ENCODE peak calls at places on chromosomes 3 and 15, in seven cellular contexts. O is NCI-H1092; X is gastrocnemius medialis; M is natural killer cell treated with Interleukin-12 subunit alpha and Interleukin-12 subunit beta and Interleukin-15 and Interleukin-18, amount 100 ng/mL, for 72 hours; T is stomach; F is erythroblast; W is neural crest cell. Z is an unnamed sample.

GRCh38 chr3:55426486-55426885 is 60.6 kb downstream of the WNT5A start:
- DNase-seq in M (no peak), X (no peak), W (no peak), O (no peak), F (no peak), T (no peak), Z (no peak)

GRCh38 chr15:23687143-23687470 is at the start of gene NDN:
- DNase-seq in F (no peak), T (peak; percentile 43), X (no peak), O (no peak), M (no peak), W (peak; percentile 50), Z (no peak)

GRCh38 chr3:29527251-29527650 is 246.4 kb downstream of the RBMS3 start:
- DNase-seq in O (no peak), M (no peak), F (no peak), W (no peak), X (no peak), T (no peak), Z (no peak)

GRCh38 chr15:74725241-74725774 is at the start of gene CYP1A1:
- DNase-seq in T (peak; percentile 61), W (peak; percentile 32), M (no peak), X (no peak), F (no peak), O (no peak), Z (peak; percentile 45)

GRCh38 chr3:157134620-157135191 is 25.2 kb downstream of the CCNL1 start:
- DNase-seq in F (no peak), T (peak; percentile 83), X (peak; percentile 36), O (no peak), M (no peak), W (no peak), Z (no peak)

GRCh38 chr3:177106184-177106583 is 91.1 kb downstream of the TBL1XR1 start:
- DNase-seq in O (no peak), T (no peak), F (no peak), M (no peak), W (no peak), X (no peak), Z (no peak)

GRCh38 chr15:101092186-101092866 is 159.5 kb downstream of the CHSY1 start:
- DNase-seq in T (no peak), X (no peak), F (no peak), W (no peak), O (no peak), M (peak; percentile 41), Z (no peak)

GRCh38 chr15:44620081-44620480 is 43.4 kb downstream of the SPG11 start:
- DNase-seq in F (no peak), O (no peak), T (no peak), M (no peak), W (no peak), X (no peak), Z (no peak)

GRCh38 chr15:89912145-89912673 is 543 bp downstream of the ARPIN start:
- DNase-seq in T (peak; percentile 49), X (no peak), O (no peak), F (no peak), M (no peak), W (peak; percentile 38), Z (no peak)

GRCh38 chr3:52200981-52201679 is 3.2 kb downstream of the ALAS1 start:
- DNase-seq in T (no peak), O (no peak), W (no peak), M (no peak), F (no peak), X (no peak), Z (no peak)

GRCh38 chr15:79811406-79812405 is 85.1 kb downstream of the MTHFS start:
- DNase-seq in W (no peak), X (peak; percentile 81), O (peak; percentile 61), M (no peak), F (no peak), T (peak; percentile 81), Z (peak; percentile 94)

GRCh38 chr3:127597020-127597771 is 1.0 kb upstream of the MCM2 start:
- DNase-seq in O (no peak), M (no peak), W (no peak), F (peak; percentile 41), X (no peak), T (no peak), Z (no peak)

GRCh38 chr3:32577621-32578556 is 7.2 kb upstream of the DYNC1LI1 start:
- DNase-seq in F (no peak), M (no peak), W (no peak), X (no peak), T (no peak), O (no peak), Z (no peak)

GRCh38 chr15:92384391-92384790 is 9.3 kb upstream of the ST8SIA2 start:
- DNase-seq in T (no peak), F (no peak), W (no peak), O (no peak), M (no peak), X (no peak), Z (peak; percentile 21)

GRCh38 chr3:188553569-188553968 is 399.6 kb downstream of the LPP start:
- DNase-seq in X (no peak), W (no peak), M (peak; percentile 79), T (no peak), F (no peak), O (no peak), Z (no peak)

GRCh38 chr3:41681479-41681878 is 280.4 kb downstream of the ULK4 start:
- DNase-seq in W (no peak), F (peak; percentile 7), T (no peak), X (no peak), O (no peak), M (no peak), Z (peak; percentile 91)

GRCh38 chr15:70043590-70043989 is 54.1 kb downstream of the TLE3 start:
- DNase-seq in X (no peak), T (no peak), M (no peak), W (no peak), F (no peak), O (no peak), Z (no peak)

GRCh38 chr15:64916365-64916764 is 4.7 kb downstream of the ANKDD1A start:
- DNase-seq in T (no peak), F (no peak), W (no peak), M (no peak), X (no peak), O (no peak), Z (no peak)

GRCh38 chr3:16242177-16242576 is 22.6 kb downstream of the DPH3 start:
- DNase-seq in M (no peak), T (no peak), O (no peak), W (no peak), F (no peak), X (no peak), Z (no peak)

GRCh38 chr15:58432421-58432820 is 630 bp downstream of the LIPC start:
- DNase-seq in X (no peak), T (no peak), W (no peak), F (no peak), M (no peak), O (no peak), Z (peak; percentile 27)

GRCh38 chr3:13185737-13186136 is 112.5 kb upstream of the IQSEC1 start:
- DNase-seq in M (no peak), F (no peak), W (no peak), X (no peak), T (no peak), O (no peak), Z (no peak)

GRCh38 chr3:29494305-29495036 is 213.6 kb downstream of the RBMS3 start:
- DNase-seq in O (no peak), W (no peak), M (no peak), T (no peak), F (no peak), X (no peak), Z (no peak)

GRCh38 chr15:40776537-40777141 is 6.9 kb downstream of the C15orf62 start:
- DNase-seq in F (no peak), W (no peak), M (peak; percentile 79), T (peak; percentile 89), X (peak; percentile 78), O (no peak), Z (peak; percentile 96)

GRCh38 chr3:127691974-127692373 is 19.2 kb downstream of the ABTB1 start:
- DNase-seq in F (no peak), X (no peak), T (no peak), W (no peak), O (no peak), M (no peak), Z (no peak)